ENCODE peak calls at places on chromosomes 13 and 19, in four cellular contexts. One of them, this sample, is unnamed.

GRCh38 chr19:33497151-33497777 is 24.3 kb downstream of the PEPD start:
- DNase-seq in K562: no peak
- DNase-seq in GM12878: no peak
- DNase-seq in IMR-90: no peak
- DNase-seq in this sample: no peak

GRCh38 chr19:46239193-46239767 is 9.7 kb downstream of the IGFL1 start:
- DNase-seq in GM12878: no peak
- DNase-seq in IMR-90: no peak
- DNase-seq in K562: no peak
- DNase-seq in this sample: no peak

GRCh38 chr19:33227242-33227650 is 1.6 kb upstream of the SLC7A10 start:
- DNase-seq in K562: no peak
- DNase-seq in GM12878: no peak
- DNase-seq in IMR-90: peak
- DNase-seq in this sample: no peak

GRCh38 chr13:43273362-43273761 is 250.0 kb downstream of the DNAJC15 start:
- DNase-seq in K562: no peak
- DNase-seq in GM12878: no peak
- DNase-seq in IMR-90: peak
- DNase-seq in this sample: no peak

GRCh38 chr19:34241513-34242337 is 12.6 kb upstream of the GARRE1 start:
- DNase-seq in GM12878: no peak
- DNase-seq in K562: no peak
- DNase-seq in IMR-90: no peak
- DNase-seq in this sample: no peak

GRCh38 chr19:482186-483041 is 13.9 kb upstream of the MADCAM1 start:
- DNase-seq in GM12878: no peak
- DNase-seq in IMR-90: no peak
- DNase-seq in K562: no peak
- DNase-seq in this sample: no peak

GRCh38 chr13:35598233-35598632 is 121.7 kb upstream of the MAB21L1 start:
- DNase-seq in K562: no peak
- DNase-seq in GM12878: no peak
- DNase-seq in IMR-90: no peak
- DNase-seq in this sample: peak

GRCh38 chr13:50474094-50474654 is 369.3 kb downstream of the DLEU7 start:
- DNase-seq in GM12878: no peak
- DNase-seq in IMR-90: no peak
- DNase-seq in K562: no peak
- DNase-seq in this sample: no peak

GRCh38 chr19:43329989-43330388 is 23.5 kb upstream of the CD177 start:
- DNase-seq in K562: no peak
- DNase-seq in GM12878: no peak
- DNase-seq in IMR-90: no peak
- DNase-seq in this sample: no peak

GRCh38 chr13:26656919-26657318 is 99.4 kb downstream of the WASF3 start:
- DNase-seq in GM12878: no peak
- DNase-seq in K562: no peak
- DNase-seq in IMR-90: peak
- DNase-seq in this sample: no peak

GRCh38 chr13:26562538-26562890 is 5.0 kb downstream of the WASF3 start:
- DNase-seq in GM12878: no peak
- DNase-seq in IMR-90: peak
- DNase-seq in K562: no peak
- DNase-seq in this sample: no peak

GRCh38 chr19:15260939-15261338 is 28.7 kb upstream of the EPHX3 start:
- DNase-seq in IMR-90: no peak
- DNase-seq in GM12878: no peak
- DNase-seq in K562: no peak
- DNase-seq in this sample: no peak

GRCh38 chr13:29591310-29591709 is 4.2 kb downstream of the SLC7A1 start:
- DNase-seq in GM12878: no peak
- DNase-seq in K562: no peak
- DNase-seq in IMR-90: peak
- DNase-seq in this sample: peak

GRCh38 chr13:77388944-77389616 is 62.2 kb upstream of the MYCBP2 start:
- DNase-seq in K562: no peak
- DNase-seq in GM12878: no peak
- DNase-seq in IMR-90: no peak
- DNase-seq in this sample: no peak

GRCh38 chr19:46471116-46471733 is at the start of gene PNMA8A:
- DNase-seq in GM12878: no peak
- DNase-seq in K562: peak
- DNase-seq in IMR-90: peak
- DNase-seq in this sample: peak

DNA sequence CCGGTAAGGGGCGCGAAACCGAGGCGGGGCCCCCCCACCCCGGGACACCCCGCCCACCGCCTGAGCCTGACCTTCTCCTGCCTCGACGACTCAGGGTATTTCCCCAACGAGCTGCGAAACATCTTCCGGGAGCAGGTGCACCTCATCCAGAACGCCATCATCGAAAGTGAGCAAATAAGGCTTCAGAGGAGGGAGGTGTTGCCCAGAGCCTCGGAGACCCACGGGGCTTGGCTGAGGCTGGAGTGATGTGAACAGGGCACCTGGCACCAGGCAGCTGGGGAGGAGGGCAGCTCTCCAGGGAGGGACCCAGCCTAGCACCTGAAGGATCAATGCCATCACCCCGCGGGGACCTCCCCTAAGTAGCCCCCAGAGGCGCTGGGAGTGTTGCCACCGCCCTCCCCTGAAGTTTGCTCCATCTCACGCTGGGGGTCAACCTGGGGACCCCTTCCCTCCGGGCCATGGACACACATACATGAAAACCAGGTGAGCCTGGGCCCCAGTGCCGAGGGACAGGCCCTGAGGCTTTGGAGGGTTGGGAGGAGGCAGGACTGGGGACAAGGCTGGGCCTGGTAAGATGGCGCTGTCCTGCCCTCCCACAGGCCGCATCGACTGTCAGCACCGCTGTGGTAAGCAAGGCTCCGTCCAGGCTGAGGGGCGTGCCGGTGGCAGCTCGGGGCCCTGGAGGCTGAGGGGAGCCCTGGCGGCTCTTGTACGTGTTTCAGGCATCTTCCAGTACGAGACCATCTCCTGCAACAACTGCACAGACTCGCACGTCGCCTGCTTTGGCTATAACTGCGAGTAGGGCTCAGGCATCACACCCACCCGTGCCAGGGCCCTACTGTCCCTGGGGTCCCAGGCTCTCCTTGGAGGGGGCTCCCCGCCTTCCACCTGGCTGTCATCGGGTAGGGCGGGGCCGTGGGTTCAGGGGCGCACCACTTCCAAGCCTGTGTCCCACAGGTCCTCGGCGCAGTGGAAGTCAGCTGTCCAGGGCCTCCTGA is 914 bp downstream of the IZUMO4 start:
- DNase-seq in K562: no peak
- DNase-seq in IMR-90: no peak
- DNase-seq in GM12878: no peak
- DNase-seq in this sample: no peak
- TF ChIP-seq FOS in K562: no peak
- TF ChIP-seq FOS in IMR-90: no peak
- TF ChIP-seq FOS in GM12878: no peak
- TF ChIP-seq FOS in this sample: no peak

GRCh38 chr13:44967656-44968451 is 21.4 kb downstream of the NUFIP1 start:
- DNase-seq in IMR-90: peak
- DNase-seq in GM12878: no peak
- DNase-seq in K562: no peak
- DNase-seq in this sample: peak

DNA sequence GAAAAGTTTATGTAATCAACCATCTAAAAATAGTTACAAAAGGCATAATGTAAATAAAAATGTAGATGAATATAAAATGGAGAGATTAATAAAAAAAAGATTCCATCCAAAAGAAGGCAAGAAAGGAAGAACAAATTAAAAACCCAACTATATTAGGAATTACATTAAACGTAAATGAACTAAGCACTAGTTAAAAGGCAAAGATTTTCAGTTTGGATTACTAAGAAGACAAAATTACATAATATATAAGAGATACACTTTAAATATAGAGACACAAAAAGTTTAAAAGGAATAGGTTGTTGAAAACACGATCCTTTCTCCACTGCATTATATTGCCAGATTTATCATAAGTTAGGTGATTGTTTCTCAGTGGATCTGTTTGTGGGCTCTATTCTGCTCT is 27.3 kb downstream of the NUFIP1 start:
- DNase-seq in GM12878: no peak
- DNase-seq in IMR-90: no peak
- DNase-seq in K562: no peak
- DNase-seq in this sample: no peak
- H3K4me3 ChIP-seq in GM12878: no peak
- H3K4me3 ChIP-seq in IMR-90: no peak
- H3K4me3 ChIP-seq in K562: no peak
- H3K4me3 ChIP-seq in this sample: no peak

DNA sequence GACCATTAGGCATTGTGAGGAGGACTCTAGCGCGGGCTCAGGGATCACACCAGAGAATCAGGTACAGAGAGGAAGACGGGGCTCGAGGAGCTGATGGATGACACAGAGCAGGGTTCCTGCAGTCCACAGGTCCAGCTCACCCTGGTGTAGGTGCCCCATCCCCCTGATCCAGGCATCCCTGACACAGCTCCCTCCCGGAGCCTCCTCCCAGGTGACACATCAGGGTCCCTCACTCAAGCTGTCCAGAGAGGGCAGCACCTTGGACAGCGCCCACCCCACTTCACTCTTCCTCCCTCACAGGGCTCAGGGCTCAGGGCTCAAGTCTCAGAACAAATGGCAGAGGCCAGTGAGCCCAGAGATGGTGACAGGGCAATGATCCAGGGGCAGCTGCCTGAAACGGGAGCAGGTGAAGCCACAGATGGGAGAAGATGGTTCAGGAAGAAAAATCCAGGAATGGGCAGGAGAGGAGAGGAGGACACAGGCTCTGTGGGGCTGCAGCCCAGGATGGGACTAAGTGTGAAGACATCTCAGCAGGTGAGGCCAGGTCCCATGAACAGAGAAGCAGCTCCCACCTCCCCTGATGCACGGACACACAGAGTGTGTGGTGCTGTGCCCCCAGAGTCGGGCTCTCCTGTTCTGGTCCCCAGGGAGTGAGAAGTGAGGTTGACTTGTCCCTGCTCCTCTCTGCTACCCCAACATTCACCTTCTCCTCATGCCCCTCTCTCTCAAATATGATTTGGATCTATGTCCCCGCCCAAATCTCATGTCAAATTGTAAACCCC is 2.8 kb upstream of the CEACAM5 start:
- DNase-seq in GM12878: no peak
- DNase-seq in IMR-90: no peak
- DNase-seq in K562: peak
- DNase-seq in this sample: peak
- TF ChIP-seq FOS in GM12878: no peak
- TF ChIP-seq FOS in IMR-90: no peak
- TF ChIP-seq FOS in K562: no peak
- TF ChIP-seq FOS in this sample: no peak

DNA sequence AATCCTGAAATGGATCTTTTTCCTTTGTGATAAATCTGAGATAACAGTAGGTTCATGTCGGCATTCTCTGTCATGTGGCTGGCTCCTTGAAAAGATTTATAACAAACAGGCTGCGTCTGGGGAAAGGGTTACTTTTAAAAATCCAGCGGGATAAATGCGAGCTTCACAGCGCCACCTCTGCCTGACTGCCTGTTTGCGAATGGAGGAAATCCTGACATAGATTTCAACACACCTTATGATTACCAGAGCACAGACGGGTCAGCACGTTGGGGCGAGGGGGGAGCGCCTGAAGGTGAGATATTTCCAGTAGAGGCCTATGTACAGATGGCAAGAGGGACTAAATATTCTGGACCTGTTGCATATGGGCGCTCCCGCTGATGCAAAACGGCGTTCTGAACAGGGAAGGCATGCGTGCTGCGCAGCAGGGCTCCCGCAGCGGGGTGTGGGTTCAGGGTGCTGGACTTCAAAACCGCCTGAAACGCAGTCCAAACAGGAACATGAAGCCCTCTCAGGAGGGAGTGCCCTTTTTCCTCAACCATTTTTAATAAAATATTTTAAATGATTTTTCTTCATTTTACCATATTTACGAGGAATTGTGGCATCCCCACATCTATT is 445.3 kb upstream of the SGCG start:
- DNase-seq in K562: no peak
- DNase-seq in GM12878: no peak
- DNase-seq in IMR-90: no peak
- DNase-seq in this sample: no peak
- H3K4me3 ChIP-seq in K562: no peak
- H3K4me3 ChIP-seq in GM12878: no peak
- H3K4me3 ChIP-seq in IMR-90: no peak
- H3K4me3 ChIP-seq in this sample: no peak

GRCh38 chr13:105991622-105992254 is 543.7 kb downstream of the EFNB2 start:
- DNase-seq in GM12878: no peak
- DNase-seq in K562: no peak
- DNase-seq in IMR-90: peak
- DNase-seq in this sample: no peak
- TF ChIP-seq FOS in GM12878: no peak
- TF ChIP-seq FOS in K562: no peak
- TF ChIP-seq FOS in IMR-90: no peak
- TF ChIP-seq FOS in this sample: no peak

GRCh38 chr19:3402631-3403443 is 36.5 kb downstream of the NFIC start:
- DNase-seq in IMR-90: no peak
- DNase-seq in K562: no peak
- DNase-seq in GM12878: no peak
- DNase-seq in this sample: no peak
- H3K4me3 ChIP-seq in IMR-90: no peak
- H3K4me3 ChIP-seq in K562: no peak
- H3K4me3 ChIP-seq in GM12878: no peak
- H3K4me3 ChIP-seq in this sample: no peak

GRCh38 chr19:54160182-54160811 is 776 bp upstream of the LENG1 start:
- DNase-seq in GM12878: no peak
- DNase-seq in IMR-90: peak
- DNase-seq in K562: peak
- DNase-seq in this sample: peak

GRCh38 chr19:54156953-54157352 is 2.6 kb downstream of the LENG1 start:
- DNase-seq in IMR-90: no peak
- DNase-seq in GM12878: no peak
- DNase-seq in K562: no peak
- DNase-seq in this sample: no peak

GRCh38 chr19:54160948-54161347 is 1.4 kb upstream of the LENG1 start:
- DNase-seq in IMR-90: no peak
- DNase-seq in GM12878: no peak
- DNase-seq in K562: no peak
- DNase-seq in this sample: no peak

GRCh38 chr19:54159352-54160181 is at the start of gene LENG1:
- DNase-seq in IMR-90: peak
- DNase-seq in GM12878: peak
- DNase-seq in K562: peak
- DNase-seq in this sample: peak

DNA sequence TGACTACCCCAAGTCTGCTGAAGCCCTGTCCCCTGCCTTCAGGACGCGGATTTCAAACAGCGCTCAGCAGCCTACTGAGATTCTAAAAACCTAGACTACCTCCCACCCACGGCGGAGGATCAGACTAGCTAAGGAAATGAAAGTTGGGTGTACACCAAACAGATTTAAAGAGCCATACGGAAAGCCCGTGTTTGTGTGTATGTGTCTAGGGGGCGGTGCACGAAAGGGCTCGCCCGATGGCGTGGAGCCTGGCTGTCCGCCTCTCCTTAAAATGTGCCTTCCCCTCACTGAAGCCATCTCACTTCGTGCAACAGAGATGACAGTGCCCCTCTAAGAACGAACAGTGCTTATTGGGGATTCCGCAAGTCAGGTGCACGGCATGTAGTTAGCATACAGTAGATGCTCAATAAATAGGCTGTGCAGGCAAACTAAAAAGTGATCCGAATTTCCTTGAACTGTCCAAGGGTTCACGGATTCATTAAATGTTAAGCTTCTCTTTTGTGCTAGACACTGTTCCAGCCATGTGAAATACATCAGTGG is 639 bp downstream of the LENG1 start:
- DNase-seq in GM12878: no peak
- DNase-seq in IMR-90: peak
- DNase-seq in K562: no peak
- DNase-seq in this sample: no peak
- TF ChIP-seq FOS in GM12878: no peak
- TF ChIP-seq FOS in IMR-90: no peak
- TF ChIP-seq FOS in K562: no peak
- TF ChIP-seq FOS in this sample: no peak

This sample was measured in endothelial cell of umbilical vein.